ENCODE peak calls at places on chromosomes 2 and 18, in six cellular contexts. One of them, this sample, is unnamed.

GRCh38 chr2:151766421-151767153 is 32.3 kb upstream of the NEB start:
- DNase-seq in astrocyte: no peak
- DNase-seq in HFF-Myc: no peak
- DNase-seq in lower lobe of right lung: no peak
- DNase-seq in A549: no peak
- DNase-seq in left lung: no peak
- DNase-seq in this sample: no peak

GRCh38 chr2:208488668-208489564 is 82.3 kb downstream of the PTH2R start:
- DNase-seq in HFF-Myc: no peak
- DNase-seq in astrocyte: no peak
- DNase-seq in lower lobe of right lung: no peak
- DNase-seq in A549: no peak
- DNase-seq in left lung: no peak
- DNase-seq in this sample: no peak

GRCh38 chr2:33077841-33078240 is 131.1 kb downstream of the LTBP1 start:
- DNase-seq in A549: no peak
- DNase-seq in HFF-Myc: no peak
- DNase-seq in left lung: no peak
- DNase-seq in astrocyte: no peak
- DNase-seq in lower lobe of right lung: no peak
- DNase-seq in this sample: no peak

GRCh38 chr18:50051288-50051687 is 143.7 kb downstream of the MYO5B start:
- DNase-seq in astrocyte: no peak
- DNase-seq in A549: peak
- DNase-seq in lower lobe of right lung: no peak
- DNase-seq in HFF-Myc: no peak
- DNase-seq in left lung: no peak
- DNase-seq in this sample: no peak

GRCh38 chr2:128310761-128311160 is 7.9 kb downstream of the HS6ST1 start:
- DNase-seq in HFF-Myc: no peak
- DNase-seq in astrocyte: no peak
- DNase-seq in lower lobe of right lung: peak
- DNase-seq in left lung: no peak
- DNase-seq in A549: no peak
- DNase-seq in this sample: no peak

GRCh38 chr2:173545364-173545734 is 190.7 kb downstream of the CDCA7 start:
- DNase-seq in left lung: no peak
- DNase-seq in astrocyte: peak
- DNase-seq in lower lobe of right lung: no peak
- DNase-seq in HFF-Myc: no peak
- DNase-seq in A549: peak
- DNase-seq in this sample: no peak

GRCh38 chr2:65710779-65711295 is 278.4 kb upstream of the SPRED2 start:
- DNase-seq in astrocyte: peak
- DNase-seq in HFF-Myc: peak
- DNase-seq in left lung: no peak
- DNase-seq in A549: peak
- DNase-seq in lower lobe of right lung: no peak
- DNase-seq in this sample: no peak

GRCh38 chr2:27353762-27354596 is 2.6 kb downstream of the GTF3C2 start:
- DNase-seq in A549: no peak
- DNase-seq in HFF-Myc: no peak
- DNase-seq in astrocyte: peak
- DNase-seq in lower lobe of right lung: no peak
- DNase-seq in left lung: no peak
- DNase-seq in this sample: no peak

GRCh38 chr2:217430916-217431576 is 571.2 kb upstream of the TNP1 start:
- DNase-seq in left lung: no peak
- DNase-seq in A549: no peak
- DNase-seq in lower lobe of right lung: no peak
- DNase-seq in HFF-Myc: no peak
- DNase-seq in astrocyte: no peak
- DNase-seq in this sample: no peak

GRCh38 chr2:70029814-70030409 is 57.4 kb upstream of the PCBP1 start:
- DNase-seq in A549: no peak
- DNase-seq in HFF-Myc: no peak
- DNase-seq in lower lobe of right lung: peak
- DNase-seq in left lung: no peak
- DNase-seq in astrocyte: peak
- DNase-seq in this sample: peak

GRCh38 chr2:8515864-8516533 is 165.9 kb upstream of the ID2 start:
- DNase-seq in A549: no peak
- DNase-seq in astrocyte: no peak
- DNase-seq in left lung: no peak
- DNase-seq in lower lobe of right lung: no peak
- DNase-seq in HFF-Myc: no peak
- DNase-seq in this sample: no peak

GRCh38 chr2:158359846-158360245 is 96.7 kb downstream of the CCDC148 start:
- DNase-seq in lower lobe of right lung: no peak
- DNase-seq in left lung: no peak
- DNase-seq in astrocyte: peak
- DNase-seq in A549: peak
- DNase-seq in HFF-Myc: no peak
- DNase-seq in this sample: peak

GRCh38 chr18:30965237-30965636 is 77.3 kb downstream of the DSC3 start:
- DNase-seq in A549: no peak
- DNase-seq in left lung: no peak
- DNase-seq in astrocyte: no peak
- DNase-seq in lower lobe of right lung: no peak
- DNase-seq in HFF-Myc: no peak
- DNase-seq in this sample: no peak

GRCh38 chr2:37984589-37984988 is 59.5 kb downstream of the RMDN2 start:
- DNase-seq in A549: peak
- DNase-seq in HFF-Myc: no peak
- DNase-seq in lower lobe of right lung: no peak
- DNase-seq in left lung: no peak
- DNase-seq in astrocyte: peak
- DNase-seq in this sample: no peak

GRCh38 chr2:37984176-37984575 is 59.1 kb downstream of the RMDN2 start:
- DNase-seq in left lung: no peak
- DNase-seq in A549: no peak
- DNase-seq in astrocyte: no peak
- DNase-seq in HFF-Myc: no peak
- DNase-seq in lower lobe of right lung: no peak
- DNase-seq in this sample: no peak

GRCh38 chr2:37983719-37984118 is 58.6 kb downstream of the RMDN2 start:
- DNase-seq in left lung: no peak
- DNase-seq in astrocyte: no peak
- DNase-seq in A549: no peak
- DNase-seq in HFF-Myc: no peak
- DNase-seq in lower lobe of right lung: no peak
- DNase-seq in this sample: no peak

GRCh38 chr2:37982847-37983246 is 57.8 kb downstream of the RMDN2 start:
- DNase-seq in lower lobe of right lung: no peak
- DNase-seq in HFF-Myc: no peak
- DNase-seq in left lung: no peak
- DNase-seq in astrocyte: no peak
- DNase-seq in A549: no peak
- DNase-seq in this sample: no peak

DNA sequence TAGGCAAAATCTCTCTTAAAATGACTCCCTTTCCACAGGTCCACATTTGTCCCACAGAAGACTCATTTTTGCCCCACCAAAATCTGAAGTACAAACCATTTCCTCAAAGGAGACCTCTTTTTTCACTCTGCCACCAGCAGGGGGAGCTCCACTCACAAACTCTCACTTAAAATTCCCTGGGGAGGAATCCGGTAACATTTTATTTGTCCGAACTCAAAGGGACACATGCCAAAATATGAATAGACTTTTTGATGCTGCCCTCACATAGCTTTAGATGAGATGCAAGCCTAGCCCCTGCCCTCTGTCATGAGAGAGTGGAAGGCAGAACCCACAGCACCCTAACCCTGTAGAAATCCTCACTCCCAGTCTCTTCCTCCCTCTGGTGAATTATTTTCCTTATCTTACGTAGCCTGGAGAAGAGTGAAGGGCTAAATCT is 57.1 kb downstream of the RMDN2 start:
- DNase-seq in lower lobe of right lung: peak
- DNase-seq in A549: peak
- DNase-seq in HFF-Myc: peak
- DNase-seq in left lung: no peak
- DNase-seq in astrocyte: peak
- DNase-seq in this sample: no peak
- H3K4me3 ChIP-seq in lower lobe of right lung: peak
- H3K4me3 ChIP-seq in A549: peak
- H3K4me3 ChIP-seq in HFF-Myc: no peak
- H3K4me3 ChIP-seq in left lung: no peak
- H3K4me3 ChIP-seq in astrocyte: peak
- H3K4me3 ChIP-seq in this sample: peak

GRCh38 chr18:69757733-69758132 is 189.9 kb downstream of the CD226 start:
- DNase-seq in left lung: no peak
- DNase-seq in astrocyte: peak
- DNase-seq in lower lobe of right lung: no peak
- DNase-seq in HFF-Myc: no peak
- DNase-seq in A549: peak
- DNase-seq in this sample: no peak
- H3K4me3 ChIP-seq in left lung: no peak
- H3K4me3 ChIP-seq in astrocyte: no peak
- H3K4me3 ChIP-seq in lower lobe of right lung: no peak
- H3K4me3 ChIP-seq in HFF-Myc: no peak
- H3K4me3 ChIP-seq in A549: no peak
- H3K4me3 ChIP-seq in this sample: no peak

GRCh38 chr2:72718906-72719305 is 106.9 kb downstream of the EXOC6B start:
- DNase-seq in HFF-Myc: no peak
- DNase-seq in astrocyte: no peak
- DNase-seq in A549: no peak
- DNase-seq in lower lobe of right lung: no peak
- DNase-seq in left lung: no peak
- DNase-seq in this sample: no peak
- H3K4me3 ChIP-seq in HFF-Myc: no peak
- H3K4me3 ChIP-seq in astrocyte: no peak
- H3K4me3 ChIP-seq in A549: no peak
- H3K4me3 ChIP-seq in lower lobe of right lung: no peak
- H3K4me3 ChIP-seq in left lung: no peak
- H3K4me3 ChIP-seq in this sample: no peak

GRCh38 chr18:48946329-48946835 is 4.4 kb downstream of the SMAD7 start:
- DNase-seq in lower lobe of right lung: no peak
- DNase-seq in A549: no peak
- DNase-seq in HFF-Myc: no peak
- DNase-seq in astrocyte: peak
- DNase-seq in left lung: no peak
- DNase-seq in this sample: peak

GRCh38 chr18:48947102-48947501 is 3.7 kb downstream of the SMAD7 start:
- DNase-seq in lower lobe of right lung: no peak
- DNase-seq in left lung: no peak
- DNase-seq in A549: no peak
- DNase-seq in HFF-Myc: no peak
- DNase-seq in astrocyte: no peak
- DNase-seq in this sample: no peak

GRCh38 chr18:48948112-48949050 is 2.4 kb downstream of the SMAD7 start:
- DNase-seq in lower lobe of right lung: peak
- DNase-seq in HFF-Myc: no peak
- DNase-seq in astrocyte: peak
- DNase-seq in left lung: peak
- DNase-seq in A549: no peak
- DNase-seq in this sample: no peak

GRCh38 chr18:48949051-48949605 is 1.6 kb downstream of the SMAD7 start:
- DNase-seq in A549: no peak
- DNase-seq in left lung: peak
- DNase-seq in astrocyte: no peak
- DNase-seq in HFF-Myc: no peak
- DNase-seq in lower lobe of right lung: peak
- DNase-seq in this sample: no peak

GRCh38 chr18:48947583-48947982 is 3.2 kb downstream of the SMAD7 start:
- DNase-seq in astrocyte: no peak
- DNase-seq in HFF-Myc: no peak
- DNase-seq in left lung: no peak
- DNase-seq in lower lobe of right lung: no peak
- DNase-seq in A549: no peak
- DNase-seq in this sample: no peak
- H3K4me3 ChIP-seq in astrocyte: peak
- H3K4me3 ChIP-seq in HFF-Myc: peak
- H3K4me3 ChIP-seq in left lung: peak
- H3K4me3 ChIP-seq in lower lobe of right lung: peak
- H3K4me3 ChIP-seq in A549: peak
- H3K4me3 ChIP-seq in this sample: peak

GRCh38 chr18:48902023-48902855 is 48.5 kb downstream of the SMAD7 start:
- DNase-seq in astrocyte: peak
- DNase-seq in left lung: peak
- DNase-seq in lower lobe of right lung: peak
- DNase-seq in HFF-Myc: peak
- DNase-seq in A549: peak
- DNase-seq in this sample: peak
- H3K4me3 ChIP-seq in astrocyte: no peak
- H3K4me3 ChIP-seq in left lung: no peak
- H3K4me3 ChIP-seq in lower lobe of right lung: no peak
- H3K4me3 ChIP-seq in HFF-Myc: no peak
- H3K4me3 ChIP-seq in A549: no peak
- H3K4me3 ChIP-seq in this sample: no peak

DNA sequence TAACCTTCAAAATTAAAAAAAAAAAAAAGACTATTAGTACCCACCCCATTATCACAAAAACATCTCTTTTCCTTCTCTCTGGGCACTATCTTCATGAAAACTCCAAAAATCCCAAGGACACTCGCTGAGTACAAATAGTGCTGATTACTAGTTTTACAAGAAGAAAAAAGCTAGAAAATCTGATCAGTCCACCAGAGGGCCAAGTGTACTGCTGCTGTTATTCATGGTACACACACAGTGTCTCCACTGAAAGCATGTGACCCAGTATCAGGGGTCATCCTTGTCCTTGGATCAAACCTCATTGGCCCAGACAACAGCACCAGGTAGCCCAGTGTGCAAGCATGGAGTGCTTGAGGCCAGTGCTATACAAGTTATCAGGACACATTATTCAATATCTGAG is 382.7 kb upstream of the KLHL29 start:
- DNase-seq in A549: peak
- DNase-seq in HFF-Myc: no peak
- DNase-seq in lower lobe of right lung: no peak
- DNase-seq in left lung: no peak
- DNase-seq in astrocyte: no peak
- DNase-seq in this sample: no peak
- H3K4me3 ChIP-seq in A549: no peak
- H3K4me3 ChIP-seq in HFF-Myc: no peak
- H3K4me3 ChIP-seq in lower lobe of right lung: no peak
- H3K4me3 ChIP-seq in left lung: no peak
- H3K4me3 ChIP-seq in astrocyte: no peak
- H3K4me3 ChIP-seq in this sample: no peak

This sample was measured in epithelial cell of proximal tubule.